ENCODE peak calls at places on chromosomes 12 and 14, in ten cellular contexts. Y is central memory CD8-positive, alpha-beta T cell; L is SJCRH30; Q is GM04504; H is HTR-8/SVneo; O is SHP77; G is Peyer's patch; X is NCI-H82; D is stomach; C is HCT116. J is an unnamed sample.

GRCh38 chr12:50425859-50426258 is 25.2 kb downstream of the LARP4 start:
- DNase-seq in Y (no peak), L (peak), Q (no peak), H (peak), O (no peak), G (no peak), X (no peak), D (no peak), C (no peak), J (peak)

GRCh38 chr12:94305293-94305957 is 154.2 kb downstream of the CEP83 start:
- DNase-seq in Y (no peak), L (no peak), Q (no peak), H (no peak), O (no peak), G (no peak), X (no peak), D (no peak), C (no peak), J (peak)

GRCh38 chr12:115963030-115963480 is 314.4 kb downstream of the MED13L start:
- DNase-seq in Y (no peak), L (no peak), Q (no peak), H (peak), O (no peak), G (no peak), X (no peak), D (no peak), C (no peak), J (no peak)

GRCh38 chr12:92753976-92754885 is 51.4 kb downstream of the PLEKHG7 start:
- DNase-seq in Y (no peak), L (peak), Q (no peak), H (no peak), O (no peak), G (no peak), X (no peak), D (no peak), C (no peak), J (no peak)

GRCh38 chr12:47828967-47829482 is 9.3 kb upstream of the HDAC7 start:
- DNase-seq in Y (no peak), L (peak), Q (peak), H (peak), O (no peak), G (peak), X (peak), D (peak), C (peak), J (no peak)

GRCh38 chr12:60255044-60255443 is 659.2 kb downstream of the SLC16A7 start:
- DNase-seq in Y (no peak), L (no peak), Q (no peak), H (no peak), O (no peak), G (no peak), X (no peak), D (no peak), C (no peak), J (no peak)

GRCh38 chr12:81692008-81692407 is 67.1 kb downstream of the PPFIA2 start:
- DNase-seq in Y (no peak), L (no peak), Q (no peak), H (no peak), O (no peak), G (no peak), X (no peak), D (no peak), C (no peak), J (peak)

GRCh38 chr14:91364524-91365270 is 52.9 kb downstream of the CCDC88C start:
- DNase-seq in Y (no peak), L (no peak), Q (no peak), H (no peak), O (no peak), G (no peak), X (no peak), D (no peak), C (no peak), J (no peak)

GRCh38 chr14:91303091-91303923 is 58.8 kb upstream of the GPR68 start:
- DNase-seq in Y (no peak), L (peak), Q (no peak), H (no peak), O (no peak), G (no peak), X (peak), D (no peak), C (peak), J (peak)

GRCh38 chr12:97560766-97561165 is 98.2 kb downstream of the RMST start:
- DNase-seq in Y (no peak), L (no peak), Q (no peak), H (no peak), O (no peak), G (no peak), X (no peak), D (no peak), C (no peak), J (peak)

GRCh38 chr12:91785655-91786489 is 359.8 kb downstream of the BTG1 start:
- DNase-seq in Y (no peak), L (no peak), Q (no peak), H (no peak), O (no peak), G (no peak), X (no peak), D (no peak), C (no peak), J (no peak)

GRCh38 chr12:9049520-9050133 is 60.3 kb downstream of the KLRG1 start:
- DNase-seq in Y (no peak), L (peak), Q (no peak), H (peak), O (peak), G (no peak), X (peak), D (no peak), C (peak), J (peak)

GRCh38 chr12:21054334-21054733 is 76.7 kb upstream of the SLCO1B1 start:
- DNase-seq in Y (no peak), L (no peak), Q (no peak), H (no peak), O (no peak), G (no peak), X (no peak), D (no peak), C (no peak), J (peak)

GRCh38 chr14:93906341-93907329 is 20.5 kb upstream of the FAM181A start:
- DNase-seq in Y (peak), L (peak), Q (no peak), H (peak), O (peak), G (peak), X (peak), D (peak), C (peak), J (peak)

GRCh38 chr12:66074561-66074960 is 56.0 kb downstream of the LLPH start:
- DNase-seq in Y (no peak), L (peak), Q (no peak), H (no peak), O (no peak), G (no peak), X (no peak), D (no peak), C (no peak), J (no peak)

GRCh38 chr14:97824218-97824617 is 1027.0 kb downstream of the VRK1 start:
- DNase-seq in Y (no peak), L (no peak), Q (no peak), H (no peak), O (no peak), G (no peak), X (no peak), D (no peak), C (no peak), J (no peak)

GRCh38 chr12:89451876-89452275 is 72.7 kb downstream of the GALNT4 start:
- DNase-seq in Y (no peak), L (peak), Q (peak), H (peak), O (no peak), G (no peak), X (no peak), D (no peak), C (no peak), J (no peak)

GRCh38 chr14:36295642-36296627 is 24.5 kb downstream of the MBIP start:
- DNase-seq in Y (no peak), L (no peak), Q (no peak), H (no peak), O (no peak), G (no peak), X (no peak), D (no peak), C (no peak), J (no peak)

GRCh38 chr12:48810817-48811453 is 7.4 kb upstream of the CACNB3 start:
- DNase-seq in Y (no peak), L (no peak), Q (no peak), H (peak), O (no peak), G (no peak), X (no peak), D (no peak), C (no peak), J (no peak)